ENCODE peak calls at places on chromosomes 6 and 20, in eight cellular contexts. One of them, this sample, is unnamed.

GRCh38 chr20:57481281-57481711 is 43.6 kb downstream of the CTCFL start:
- DNase-seq in left ventricle myocardium inferior: no peak
- DNase-seq in testis: no peak
- DNase-seq in body of pancreas: no peak
- DNase-seq in sigmoid colon: no peak
- DNase-seq in heart left ventricle: no peak
- DNase-seq in HCT116: no peak
- DNase-seq in uterus: no peak
- DNase-seq in this sample: no peak

GRCh38 chr20:46307139-46307998 is 929 bp downstream of the CDH22 start:
- DNase-seq in left ventricle myocardium inferior: peak; percentile 25
- DNase-seq in sigmoid colon: peak; percentile 74
- DNase-seq in body of pancreas: peak; percentile 55
- DNase-seq in uterus: no peak
- DNase-seq in testis: peak; percentile 48
- DNase-seq in HCT116: no peak
- DNase-seq in heart left ventricle: peak; percentile 29
- DNase-seq in this sample: no peak

GRCh38 chr6:118678866-118679265 is 27.5 kb upstream of the CEP85L start:
- DNase-seq in left ventricle myocardium inferior: no peak
- DNase-seq in testis: no peak
- DNase-seq in sigmoid colon: no peak
- DNase-seq in heart left ventricle: no peak
- DNase-seq in uterus: no peak
- DNase-seq in body of pancreas: no peak
- DNase-seq in HCT116: no peak
- DNase-seq in this sample: no peak

GRCh38 chr20:40192083-40192482 is 497.0 kb downstream of the MAFB start:
- DNase-seq in left ventricle myocardium inferior: no peak
- DNase-seq in testis: no peak
- DNase-seq in body of pancreas: no peak
- DNase-seq in uterus: no peak
- DNase-seq in HCT116: no peak
- DNase-seq in heart left ventricle: no peak
- DNase-seq in sigmoid colon: no peak
- DNase-seq in this sample: no peak

GRCh38 chr20:51221791-51222408 is 199.0 kb upstream of the KCNG1 start:
- DNase-seq in testis: no peak
- DNase-seq in HCT116: peak; percentile 40
- DNase-seq in sigmoid colon: no peak
- DNase-seq in left ventricle myocardium inferior: no peak
- DNase-seq in body of pancreas: no peak
- DNase-seq in heart left ventricle: no peak
- DNase-seq in uterus: no peak
- DNase-seq in this sample: no peak

GRCh38 chr20:58995461-58996225 is 11.4 kb downstream of the CTSZ start:
- DNase-seq in sigmoid colon: no peak
- DNase-seq in heart left ventricle: no peak
- DNase-seq in uterus: no peak
- DNase-seq in testis: no peak
- DNase-seq in body of pancreas: peak; percentile 48
- DNase-seq in left ventricle myocardium inferior: no peak
- DNase-seq in HCT116: no peak
- DNase-seq in this sample: peak; percentile 54

GRCh38 chr6:31952140-31952805 is 6.4 kb downstream of the CFB start:
- DNase-seq in heart left ventricle: no peak
- DNase-seq in body of pancreas: peak; percentile 63
- DNase-seq in left ventricle myocardium inferior: peak; percentile 52
- DNase-seq in HCT116: no peak
- DNase-seq in testis: peak; percentile 80
- DNase-seq in uterus: peak; percentile 56
- DNase-seq in sigmoid colon: peak; percentile 76
- DNase-seq in this sample: no peak

GRCh38 chr6:147087641-147088040 is 116.6 kb upstream of the STXBP5 start:
- DNase-seq in heart left ventricle: no peak
- DNase-seq in body of pancreas: no peak
- DNase-seq in uterus: no peak
- DNase-seq in left ventricle myocardium inferior: no peak
- DNase-seq in testis: no peak
- DNase-seq in sigmoid colon: no peak
- DNase-seq in HCT116: no peak
- DNase-seq in this sample: no peak

GRCh38 chr20:46202758-46203509 is 84.8 kb downstream of the CD40 start:
- DNase-seq in left ventricle myocardium inferior: peak; percentile 29
- DNase-seq in sigmoid colon: no peak
- DNase-seq in HCT116: no peak
- DNase-seq in body of pancreas: no peak
- DNase-seq in heart left ventricle: no peak
- DNase-seq in uterus: peak; percentile 53
- DNase-seq in testis: peak; percentile 90
- DNase-seq in this sample: no peak

GRCh38 chr20:49647509-49647908 is 66.2 kb downstream of the B4GALT5 start:
- DNase-seq in sigmoid colon: no peak
- DNase-seq in body of pancreas: no peak
- DNase-seq in left ventricle myocardium inferior: no peak
- DNase-seq in uterus: no peak
- DNase-seq in HCT116: no peak
- DNase-seq in heart left ventricle: no peak
- DNase-seq in testis: no peak
- DNase-seq in this sample: no peak

GRCh38 chr6:159043986-159044385 is 805 bp downstream of the TAGAP start:
- DNase-seq in heart left ventricle: no peak
- DNase-seq in uterus: no peak
- DNase-seq in testis: no peak
- DNase-seq in sigmoid colon: no peak
- DNase-seq in body of pancreas: no peak
- DNase-seq in HCT116: no peak
- DNase-seq in left ventricle myocardium inferior: no peak
- DNase-seq in this sample: no peak

GRCh38 chr20:2812189-2812588 is 2.6 kb upstream of the C20orf141 start:
- DNase-seq in heart left ventricle: no peak
- DNase-seq in sigmoid colon: no peak
- DNase-seq in left ventricle myocardium inferior: no peak
- DNase-seq in uterus: no peak
- DNase-seq in testis: no peak
- DNase-seq in HCT116: no peak
- DNase-seq in body of pancreas: no peak
- DNase-seq in this sample: no peak

GRCh38 chr6:72836971-72837370 is 215.1 kb downstream of the KCNQ5 start:
- DNase-seq in HCT116: no peak
- DNase-seq in testis: no peak
- DNase-seq in left ventricle myocardium inferior: no peak
- DNase-seq in body of pancreas: no peak
- DNase-seq in sigmoid colon: no peak
- DNase-seq in heart left ventricle: no peak
- DNase-seq in uterus: no peak
- DNase-seq in this sample: no peak

GRCh38 chr6:119158057-119158848 is 79.8 kb upstream of the FAM184A start:
- DNase-seq in testis: no peak
- DNase-seq in uterus: peak; percentile 68
- DNase-seq in body of pancreas: peak; percentile 75
- DNase-seq in HCT116: no peak
- DNase-seq in left ventricle myocardium inferior: peak; percentile 42
- DNase-seq in sigmoid colon: peak; percentile 90
- DNase-seq in heart left ventricle: peak; percentile 56
- DNase-seq in this sample: no peak

DNA sequence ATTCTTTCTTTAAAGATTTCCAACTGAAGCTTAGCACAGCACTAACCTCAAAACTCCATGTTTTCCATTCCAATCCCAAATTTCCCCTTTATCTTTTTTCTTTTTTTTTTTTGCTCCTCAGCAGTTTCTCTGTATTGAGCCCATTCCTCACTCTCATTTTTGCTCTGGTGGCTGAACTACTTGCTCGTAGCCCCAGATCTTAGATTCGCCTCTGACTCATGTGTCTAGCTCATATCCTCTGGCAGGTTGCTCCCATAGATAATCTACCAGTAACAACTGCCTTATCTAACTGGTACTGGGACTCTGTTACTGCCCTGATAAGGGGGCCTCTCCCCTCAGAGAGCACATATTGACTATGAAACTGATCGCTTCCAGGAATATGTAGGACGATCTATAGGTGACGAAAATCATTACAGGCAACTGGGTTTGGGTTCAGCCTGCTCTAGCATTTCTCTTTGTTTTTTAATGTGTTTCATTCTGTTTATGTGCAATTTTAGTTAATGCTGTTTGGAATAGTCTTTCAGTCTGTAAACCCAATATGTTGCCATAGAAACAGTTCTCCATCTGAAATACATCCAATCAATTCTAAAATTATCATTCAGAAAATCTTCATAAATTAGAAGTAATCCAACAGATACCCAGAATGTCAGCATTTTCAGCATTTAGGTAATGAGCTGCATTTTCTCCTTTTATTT is 34.6 kb upstream of the COL9A1 start:
- DNase-seq in heart left ventricle: no peak
- DNase-seq in body of pancreas: no peak
- DNase-seq in left ventricle myocardium inferior: no peak
- DNase-seq in HCT116: no peak
- DNase-seq in testis: no peak
- DNase-seq in uterus: no peak
- DNase-seq in sigmoid colon: no peak
- DNase-seq in this sample: no peak
- H3K27me3 ChIP-seq in heart left ventricle: no peaks in the 10 kb centered on the region
- H3K27me3 ChIP-seq in body of pancreas: no peaks in the 10 kb centered on the region
- H3K27me3 ChIP-seq in left ventricle myocardium inferior: peaks cover 5% of the 10 kb centered on the region
- H3K27me3 ChIP-seq in HCT116: peaks cover 8% of the 10 kb centered on the region
- H3K27me3 ChIP-seq in testis: no peaks in the 10 kb centered on the region
- H3K27me3 ChIP-seq in uterus: no peaks in the 10 kb centered on the region
- H3K27me3 ChIP-seq in sigmoid colon: no peaks in the 10 kb centered on the region
- H3K27me3 ChIP-seq in this sample: peaks cover 3% of the 10 kb centered on the region

GRCh38 chr6:42322676-42323075 is 105.0 kb upstream of the MRPS10 start:
- DNase-seq in testis: no peak
- DNase-seq in uterus: no peak
- DNase-seq in heart left ventricle: no peak
- DNase-seq in body of pancreas: no peak
- DNase-seq in HCT116: no peak
- DNase-seq in sigmoid colon: no peak
- DNase-seq in left ventricle myocardium inferior: no peak
- DNase-seq in this sample: no peak
- TF ChIP-seq CTCF in testis: no peak
- TF ChIP-seq CTCF in uterus: no peak
- TF ChIP-seq CTCF in heart left ventricle: no peak
- TF ChIP-seq CTCF in body of pancreas: no peak
- TF ChIP-seq CTCF in HCT116: no peak
- TF ChIP-seq CTCF in sigmoid colon: no peak
- TF ChIP-seq CTCF in left ventricle myocardium inferior: peak; percentile 8
- TF ChIP-seq CTCF in this sample: no peak

GRCh38 chr6:166488701-166489100 is 97.8 kb downstream of the RAMACL start:
- DNase-seq in left ventricle myocardium inferior: peak; percentile 16
- DNase-seq in HCT116: no peak
- DNase-seq in testis: no peak
- DNase-seq in body of pancreas: no peak
- DNase-seq in sigmoid colon: peak; percentile 52
- DNase-seq in heart left ventricle: no peak
- DNase-seq in uterus: no peak
- DNase-seq in this sample: no peak

GRCh38 chr6:166488081-166488685 is 98.3 kb downstream of the RAMACL start:
- DNase-seq in testis: peak; percentile 67
- DNase-seq in sigmoid colon: peak; percentile 76
- DNase-seq in uterus: peak; percentile 60
- DNase-seq in left ventricle myocardium inferior: peak; percentile 63
- DNase-seq in HCT116: no peak
- DNase-seq in body of pancreas: peak; percentile 57
- DNase-seq in heart left ventricle: peak; percentile 73
- DNase-seq in this sample: no peak

GRCh38 chr6:166486536-166486880 is 100.0 kb downstream of the RAMACL start:
- DNase-seq in uterus: no peak
- DNase-seq in left ventricle myocardium inferior: peak; percentile 9
- DNase-seq in sigmoid colon: peak; percentile 60
- DNase-seq in testis: no peak
- DNase-seq in heart left ventricle: no peak
- DNase-seq in HCT116: no peak
- DNase-seq in body of pancreas: no peak
- DNase-seq in this sample: no peak

GRCh38 chr6:166485651-166486535 is 100.6 kb downstream of the RAMACL start:
- DNase-seq in body of pancreas: no peak
- DNase-seq in sigmoid colon: no peak
- DNase-seq in HCT116: no peak
- DNase-seq in testis: no peak
- DNase-seq in heart left ventricle: no peak
- DNase-seq in left ventricle myocardium inferior: peak; percentile 13
- DNase-seq in uterus: no peak
- DNase-seq in this sample: no peak

GRCh38 chr6:166487148-166487547 is 99.3 kb downstream of the RAMACL start:
- DNase-seq in body of pancreas: no peak
- DNase-seq in testis: no peak
- DNase-seq in heart left ventricle: no peak
- DNase-seq in HCT116: no peak
- DNase-seq in left ventricle myocardium inferior: peak; percentile 7
- DNase-seq in uterus: no peak
- DNase-seq in sigmoid colon: peak; percentile 34
- DNase-seq in this sample: no peak
- H3K36me3 ChIP-seq in body of pancreas: peaks cover 13% of the 10 kb centered on the region
- H3K36me3 ChIP-seq in testis: no peaks in the 10 kb centered on the region
- H3K36me3 ChIP-seq in heart left ventricle: peaks cover 41% of the 10 kb centered on the region
- H3K36me3 ChIP-seq in HCT116: no peaks in the 10 kb centered on the region
- H3K36me3 ChIP-seq in left ventricle myocardium inferior: peaks cover 54% of the 10 kb centered on the region
- H3K36me3 ChIP-seq in uterus: no peaks in the 10 kb centered on the region
- H3K36me3 ChIP-seq in sigmoid colon: peaks cover 76% of the 10 kb centered on the region
- H3K36me3 ChIP-seq in this sample: no peaks in the 10 kb centered on the region

GRCh38 chr6:3457710-3458605 is 1.1 kb upstream of the SLC22A23 start:
- DNase-seq in heart left ventricle: no peak
- DNase-seq in body of pancreas: peak; percentile 63
- DNase-seq in uterus: peak; percentile 28
- DNase-seq in sigmoid colon: peak; percentile 76
- DNase-seq in HCT116: peak; percentile 42
- DNase-seq in testis: peak; percentile 28
- DNase-seq in left ventricle myocardium inferior: no peak
- DNase-seq in this sample: no peak

GRCh38 chr6:3456794-3457709 is at the start of gene SLC22A23:
- DNase-seq in uterus: peak; percentile 49
- DNase-seq in HCT116: peak; percentile 46
- DNase-seq in left ventricle myocardium inferior: peak; percentile 65
- DNase-seq in sigmoid colon: peak; percentile 78
- DNase-seq in testis: peak; percentile 58
- DNase-seq in body of pancreas: peak; percentile 87
- DNase-seq in heart left ventricle: peak; percentile 75
- DNase-seq in this sample: no peak

GRCh38 chr6:3455490-3456394 is 1.1 kb downstream of the SLC22A23 start:
- DNase-seq in uterus: no peak
- DNase-seq in heart left ventricle: peak; percentile 29
- DNase-seq in HCT116: no peak
- DNase-seq in left ventricle myocardium inferior: no peak
- DNase-seq in sigmoid colon: peak; percentile 69
- DNase-seq in body of pancreas: peak; percentile 38
- DNase-seq in testis: no peak
- DNase-seq in this sample: no peak

GRCh38 chr6:3455121-3455489 is 1.7 kb downstream of the SLC22A23 start:
- DNase-seq in uterus: no peak
- DNase-seq in left ventricle myocardium inferior: no peak
- DNase-seq in testis: no peak
- DNase-seq in heart left ventricle: no peak
- DNase-seq in HCT116: no peak
- DNase-seq in body of pancreas: peak; percentile 47
- DNase-seq in sigmoid colon: no peak
- DNase-seq in this sample: no peak

DNA sequence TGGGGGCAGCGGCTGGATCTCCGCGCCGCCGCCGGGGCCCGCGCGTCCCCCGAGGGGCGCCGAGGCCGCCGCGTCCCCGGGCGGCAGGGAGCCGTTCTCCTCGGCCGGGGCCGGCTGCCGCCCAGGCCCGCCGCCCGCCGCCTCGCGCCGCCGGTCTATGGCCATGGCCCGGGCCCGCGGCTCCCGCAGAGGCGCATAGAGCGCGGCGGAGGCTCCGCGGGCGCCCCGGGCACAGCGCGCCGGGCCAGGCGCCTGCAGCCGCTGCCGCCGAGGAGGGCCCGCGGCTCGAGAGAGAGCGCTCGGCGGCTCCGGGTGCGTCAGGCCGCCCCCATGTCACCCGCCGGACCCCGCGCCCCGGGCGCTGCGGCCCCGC is 469 bp downstream of the SLC22A23 start:
- DNase-seq in left ventricle myocardium inferior: no peak
- DNase-seq in heart left ventricle: no peak
- DNase-seq in sigmoid colon: no peak
- DNase-seq in uterus: no peak
- DNase-seq in HCT116: no peak
- DNase-seq in body of pancreas: no peak
- DNase-seq in testis: no peak
- DNase-seq in this sample: no peak
- H3K27me3 ChIP-seq in left ventricle myocardium inferior: peaks cover 40% of the 10 kb centered on the region
- H3K27me3 ChIP-seq in heart left ventricle: peaks cover 60% of the 10 kb centered on the region
- H3K27me3 ChIP-seq in sigmoid colon: no peaks in the 10 kb centered on the region
- H3K27me3 ChIP-seq in uterus: no peaks in the 10 kb centered on the region
- H3K27me3 ChIP-seq in HCT116: no peaks in the 10 kb centered on the region
- H3K27me3 ChIP-seq in body of pancreas: no peaks in the 10 kb centered on the region
- H3K27me3 ChIP-seq in testis: no peaks in the 10 kb centered on the region
- H3K27me3 ChIP-seq in this sample: peaks cover 18% of the 10 kb centered on the region

This sample was measured in kidney epithelial cell.